ENCODE peak calls at places on chromosomes 16 and 17, in eight cellular contexts. A is esophagus muscularis mucosa, Y is endothelial cell of umbilical vein, W is prostate gland, B is sigmoid colon, L is suprapubic skin, J is K562, D is stomach. K is an unnamed sample.

GRCh38 chr16:73057369-73058210 is 9.7 kb upstream of the ZFHX3 start:
- DNase-seq in A (no peak), Y (peak; percentile 52), W (no peak), B (no peak), L (no peak), J (peak; percentile 27), D (no peak), K (no peak)

GRCh38 chr16:64926476-64926875 is 195.4 kb downstream of the CDH11 start:
- DNase-seq in A (no peak), Y (no peak), W (no peak), B (no peak), L (no peak), J (no peak), D (no peak), K (no peak)

GRCh38 chr17:40533896-40534295 is 31.4 kb downstream of the CCR7 start:
- DNase-seq in A (no peak), Y (no peak), W (no peak), B (peak; percentile 54), L (peak; percentile 42), J (no peak), D (no peak), K (no peak)

GRCh38 chr16:15897834-15898254 is 9.4 kb upstream of the CEP20 start:
- DNase-seq in A (no peak), Y (no peak), W (no peak), B (no peak), L (no peak), J (no peak), D (no peak), K (no peak)

GRCh38 chr17:14201087-14201486 is 35.6 kb downstream of the CDRT15 start:
- DNase-seq in A (no peak), Y (peak; percentile 9), W (no peak), B (no peak), L (no peak), J (no peak), D (no peak), K (no peak)

GRCh38 chr16:57801098-57801855 is 1.0 kb downstream of the KIFC3 start:
- DNase-seq in A (no peak), Y (peak; percentile 52), W (no peak), B (no peak), L (no peak), J (no peak), D (no peak), K (no peak)

GRCh38 chr17:52148288-52148968 is 10.1 kb downstream of the CA10 start:
- DNase-seq in A (no peak), Y (no peak), W (no peak), B (no peak), L (no peak), J (no peak), D (no peak), K (no peak)

GRCh38 chr16:11669380-11670146 is 1.3 kb downstream of the SNN start:
- DNase-seq in A (no peak), Y (peak; percentile 36), W (no peak), B (no peak), L (no peak), J (no peak), D (no peak), K (no peak)

GRCh38 chr16:85238233-85238647 is 126.0 kb upstream of the CIBAR2 start:
- DNase-seq in A (peak; percentile 93), Y (peak; percentile 59), W (no peak), B (peak; percentile 93), L (peak; percentile 80), J (no peak), D (peak; percentile 33), K (no peak)

GRCh38 chr17:27285501-27285900 is 8.4 kb upstream of the WSB1 start:
- DNase-seq in A (no peak), Y (no peak), W (no peak), B (no peak), L (no peak), J (no peak), D (no peak), K (no peak)

GRCh38 chr17:43380307-43380706 is 18.5 kb upstream of the ARL4D start:
- DNase-seq in A (no peak), Y (no peak), W (no peak), B (no peak), L (no peak), J (no peak), D (no peak), K (no peak)

GRCh38 chr16:50491516-50491915 is 56.7 kb upstream of the NKD1 start:
- DNase-seq in A (no peak), Y (no peak), W (no peak), B (no peak), L (no peak), J (no peak), D (peak; percentile 3), K (no peak)

GRCh38 chr17:29590979-29591736 is 1.7 kb upstream of the GIT1 start:
- DNase-seq in A (no peak), Y (no peak), W (no peak), B (peak; percentile 86), L (no peak), J (peak; percentile 64), D (no peak), K (no peak)

GRCh38 chr17:57536289-57536688 is 208.8 kb downstream of the CCDC182 start:
- DNase-seq in A (no peak), Y (no peak), W (no peak), B (no peak), L (no peak), J (no peak), D (no peak), K (no peak)

GRCh38 chr17:67818110-67819002 is 6.9 kb upstream of the BPTF start:
- DNase-seq in A (no peak), Y (no peak), W (no peak), B (no peak), L (no peak), J (no peak), D (no peak), K (no peak)

GRCh38 chr17:9120471-9120870 is 99.2 kb downstream of the NTN1 start:
- DNase-seq in A (no peak), Y (no peak), W (no peak), B (peak; percentile 55), L (no peak), J (peak; percentile 25), D (no peak), K (no peak)

GRCh38 chr17:9123594-9124553 is 102.6 kb downstream of the NTN1 start:
- DNase-seq in A (no peak), Y (no peak), W (no peak), B (no peak), L (no peak), J (no peak), D (no peak), K (no peak)

GRCh38 chr17:9116861-9117568 is 95.7 kb downstream of the NTN1 start:
- DNase-seq in A (no peak), Y (no peak), W (no peak), B (peak; percentile 51), L (no peak), J (no peak), D (no peak), K (no peak)

GRCh38 chr17:9124554-9124935 is 103.2 kb downstream of the NTN1 start:
- DNase-seq in A (no peak), Y (no peak), W (no peak), B (no peak), L (no peak), J (no peak), D (no peak), K (no peak)

GRCh38 chr17:9121186-9121820 is 100.0 kb downstream of the NTN1 start:
- DNase-seq in A (no peak), Y (no peak), W (no peak), B (peak; percentile 57), L (no peak), J (no peak), D (no peak), K (no peak)
- TF ChIP-seq POLR2AphosphoS5 in A (peak; percentile 16), Y (no peak), W (no peak), B (no peak), L (no peak), J (no peak), D (no peak), K (no peak)

GRCh38 chr16:318628-319027 is 33.9 kb downstream of the AXIN1 start:
- DNase-seq in A (no peak), Y (no peak), W (no peak), B (no peak), L (no peak), J (no peak), D (no peak), K (no peak)
- TF ChIP-seq CTCF in A (no peak), Y (no peak), W (no peak), B (no peak), L (no peak), J (peak; percentile 98), D (no peak), K (no peak)

GRCh38 chr17:7835818-7836595 is 2.0 kb downstream of the KDM6B start:
- DNase-seq in A (peak; percentile 96), Y (peak; percentile 60), W (peak; percentile 68), B (peak; percentile 90), L (no peak), J (peak; percentile 20), D (peak; percentile 74), K (peak; percentile 48)
- TF ChIP-seq POLR2A in A (no peak), Y (peak; percentile 57), W (peak; percentile 61), B (peak; percentile 74), L (peak; percentile 26), J (peak; percentile 59), D (no peak), K (no peak)

GRCh38 chr16:19115148-19116021 is 1.6 kb downstream of the ITPRIPL2 start:
- DNase-seq in A (no peak), Y (no peak), W (no peak), B (no peak), L (peak; percentile 80), J (no peak), D (no peak), K (no peak)

GRCh38 chr16:19116711-19117449 is 3.1 kb downstream of the ITPRIPL2 start:
- DNase-seq in A (no peak), Y (no peak), W (no peak), B (no peak), L (no peak), J (no peak), D (no peak), K (peak; percentile 66)

GRCh38 chr16:19110537-19111391 is 3.0 kb upstream of the ITPRIPL2 start:
- DNase-seq in A (no peak), Y (no peak), W (no peak), B (no peak), L (no peak), J (no peak), D (no peak), K (no peak)

GRCh38 chr16:19113577-19114358 is at the start of gene ITPRIPL2:
- DNase-seq in A (peak; percentile 95), Y (peak; percentile 83), W (peak; percentile 85), B (peak; percentile 95), L (peak; percentile 93), J (peak; percentile 79), D (peak; percentile 83), K (peak; percentile 88)

DNA sequence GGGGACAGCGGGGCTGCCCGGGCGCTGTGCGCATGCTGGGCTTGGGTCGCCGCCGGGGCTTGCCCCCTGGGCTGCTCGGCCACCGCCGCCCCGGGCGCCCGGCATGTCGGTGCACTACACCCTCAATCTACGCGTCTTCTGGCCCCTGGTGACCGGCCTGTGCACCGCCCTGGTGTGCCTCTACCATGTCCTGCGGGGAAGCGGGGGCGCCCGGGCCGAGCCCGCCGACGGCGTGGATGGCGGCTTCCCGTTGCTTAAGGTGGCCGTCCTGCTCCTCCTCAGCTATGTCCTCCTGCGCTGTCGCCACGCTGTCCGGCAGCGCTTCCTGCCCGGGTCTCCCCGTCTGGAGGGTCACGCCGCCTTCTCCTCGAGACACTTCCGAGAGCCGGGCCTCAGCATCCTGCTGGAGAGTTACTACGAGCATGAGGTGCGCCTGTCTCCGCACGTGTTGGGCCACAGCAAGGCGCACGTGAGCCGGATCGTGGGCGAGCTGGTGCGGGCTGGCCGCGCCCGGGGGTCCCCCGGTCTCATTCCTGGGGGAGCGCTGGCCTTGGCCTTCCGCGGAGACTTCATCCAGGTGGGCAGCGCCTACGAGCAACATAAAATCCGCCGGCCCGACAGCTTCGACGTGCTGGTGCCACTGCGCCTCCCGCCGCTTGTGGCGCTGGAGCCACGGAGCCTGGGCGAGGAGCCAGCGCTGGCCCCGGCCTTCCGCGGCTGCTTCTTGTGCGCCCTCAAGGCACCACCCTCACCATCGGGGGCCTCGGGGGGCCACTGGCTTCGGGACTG is 789 bp downstream of the ITPRIPL2 start:
- DNase-seq in A (no peak), Y (peak; percentile 79), W (peak; percentile 55), B (peak; percentile 87), L (peak; percentile 82), J (peak; percentile 23), D (peak; percentile 61), K (peak; percentile 68)
- TF ChIP-seq POLR2AphosphoS5 in A (peak; percentile 61), Y (no peak), W (peak; percentile 39), B (peak; percentile 41), L (peak; percentile 42), J (no peak), D (no peak), K (peak; percentile 76)

K was measured in breast epithelium.